ENCODE peak calls at places on chromosome 11, in six cellular contexts. K is fibroblast of mammary gland, Y is MM.1S, Q is OCI-LY7, G is fibroblast of lung, F is lower leg skin. C is an unnamed sample.

GRCh38 chr11:71491531-71492329 is 35.3 kb upstream of the KRTAP5-7 start:
- DNase-seq in Q (no peak), K (no peak), Y (no peak), F (peak), G (no peak), C (no peak)

GRCh38 chr11:31240340-31240904 is 129.1 kb downstream of the DCDC1 start:
- DNase-seq in K (peak), Y (peak), Q (peak), F (no peak), G (peak), C (peak)

GRCh38 chr11:33895752-33896137 is 3.9 kb upstream of the LMO2 start:
- DNase-seq in F (no peak), Q (no peak), G (no peak), Y (no peak), K (no peak), C (no peak)

GRCh38 chr11:70398834-70399680 is 728 bp downstream of the CTTN start:
- DNase-seq in Y (no peak), K (no peak), Q (peak), G (no peak), F (no peak), C (no peak)

GRCh38 chr11:10414659-10415058 is 40.4 kb upstream of the AMPD3 start:
- DNase-seq in G (peak), F (no peak), Y (peak), Q (no peak), K (peak), C (peak)

GRCh38 chr11:119144825-119145476 is 3.9 kb upstream of the ABCG4 start:
- DNase-seq in Y (peak), F (no peak), G (peak), Q (peak), K (peak), C (peak)

GRCh38 chr11:68495330-68495729 is 34.8 kb downstream of the PPP6R3 start:
- DNase-seq in K (no peak), G (no peak), Y (no peak), Q (no peak), F (no peak), C (no peak)

GRCh38 chr11:2150206-2150847 is 10.7 kb downstream of the INS start:
- DNase-seq in Y (no peak), Q (peak), G (peak), K (peak), F (no peak), C (peak)

GRCh38 chr11:76266269-76266668 is 60.0 kb upstream of the WNT11 start:
- DNase-seq in Y (no peak), K (peak), F (peak), Q (no peak), G (peak), C (peak)

GRCh38 chr11:27625347-27625912 is 74.8 kb downstream of the BDNF start:
- DNase-seq in G (no peak), Y (no peak), Q (no peak), K (no peak), F (no peak), C (no peak)
- TF ChIP-seq CTCF in G (no peak), Y (no peak), Q (no peak), K (no peak), F (no peak), C (no peak)

DNA sequence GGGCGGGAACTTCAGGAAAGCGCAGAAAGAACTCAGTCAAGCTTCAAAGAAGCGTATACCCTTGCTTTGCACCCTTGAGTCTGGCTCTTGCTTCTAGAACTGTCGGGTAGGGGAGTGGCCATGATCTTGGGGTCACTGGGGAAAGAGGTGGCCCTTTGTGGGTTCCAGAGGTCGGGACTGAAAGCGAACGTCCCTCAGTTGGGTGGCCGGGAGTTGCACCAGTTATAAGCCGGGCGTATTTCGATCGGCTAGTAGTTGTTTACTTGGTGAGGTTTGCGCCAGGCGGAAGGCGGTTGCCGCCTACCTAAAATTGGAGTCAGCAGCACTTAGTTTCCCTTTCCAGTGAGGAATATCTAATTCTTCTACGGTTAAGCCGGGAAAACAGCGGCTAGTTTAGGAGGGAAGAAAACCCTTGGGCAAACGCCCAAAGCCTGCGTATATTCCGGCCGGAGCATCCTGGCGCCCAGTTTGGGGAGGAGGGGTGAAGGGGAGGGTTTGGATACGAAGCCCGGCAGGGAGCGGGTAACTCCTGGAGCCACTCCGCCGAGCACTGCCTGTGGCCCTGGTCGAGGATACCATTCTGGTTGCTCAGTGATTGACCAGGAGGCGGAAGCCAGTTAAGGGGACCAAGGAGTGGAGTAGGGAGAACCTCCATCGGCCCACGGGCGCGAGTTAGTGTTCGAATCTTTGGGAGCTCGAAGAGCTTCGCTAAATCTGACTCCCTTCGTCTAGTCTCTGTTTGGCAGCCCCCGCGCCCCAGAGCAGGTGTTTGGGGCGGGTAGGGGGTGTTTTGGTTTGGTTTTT is 810 bp upstream of the WT1 start:
- DNase-seq in Q (no peak), F (no peak), G (no peak), K (no peak), Y (no peak), C (no peak)
- H3K4me3 ChIP-seq in Q (no peak), F (no peak), G (no peak), K (no peak), Y (no peak), C (no peak)

GRCh38 chr11:110438017-110438416 is 8.3 kb downstream of the FDX1 start:
- DNase-seq in Y (no peak), Q (no peak), G (no peak), F (no peak), K (no peak), C (peak)

GRCh38 chr11:110435780-110436717 is 6.3 kb downstream of the FDX1 start:
- DNase-seq in K (peak), G (peak), Q (peak), F (no peak), Y (no peak), C (peak)

GRCh38 chr11:110433393-110434333 is 3.9 kb downstream of the FDX1 start:
- DNase-seq in G (peak), K (peak), Y (peak), Q (peak), F (no peak), C (peak)

GRCh38 chr11:110432713-110433392 is 3.1 kb downstream of the FDX1 start:
- DNase-seq in G (peak), K (no peak), Q (no peak), F (no peak), Y (no peak), C (peak)

DNA sequence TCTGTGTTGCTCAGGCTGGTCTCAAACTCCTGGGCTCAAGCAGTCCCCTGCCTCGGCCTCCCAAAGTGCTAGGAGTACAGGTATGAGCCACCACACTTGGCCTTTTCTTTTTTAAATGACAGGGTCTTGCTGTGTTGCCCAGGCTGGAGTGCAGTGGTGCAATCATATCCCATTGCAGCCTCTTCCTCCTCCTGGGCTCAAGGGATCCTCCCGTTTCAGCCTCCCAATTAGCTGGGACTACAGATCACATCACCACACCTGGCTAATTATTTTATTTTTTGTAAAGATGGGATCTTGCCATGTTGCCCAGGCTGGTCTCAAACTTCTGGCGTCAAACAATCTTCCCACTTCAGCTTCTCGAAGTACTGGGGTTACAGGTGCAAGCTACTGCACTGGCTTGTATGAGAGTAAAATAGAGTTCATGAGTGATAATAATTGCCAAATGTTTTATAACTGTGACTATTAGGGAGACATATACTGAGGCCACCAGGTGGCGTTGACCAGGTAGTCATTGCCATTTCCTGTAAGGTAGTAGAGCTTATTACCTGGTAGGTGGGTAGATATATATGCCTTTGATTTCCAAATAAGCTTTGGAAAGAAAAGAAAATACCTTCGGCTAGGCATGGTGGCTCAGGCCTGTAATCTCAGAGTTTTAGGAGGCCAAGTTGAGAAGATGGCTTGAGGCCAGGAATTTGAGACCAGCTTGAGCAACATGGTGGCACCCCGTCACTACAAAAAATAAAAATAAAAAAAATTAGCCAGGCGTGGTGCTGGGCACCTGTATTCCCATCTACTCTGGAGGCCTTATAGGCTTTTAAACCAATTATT is 5.4 kb downstream of the FDX1 start:
- DNase-seq in G (no peak), K (no peak), Q (peak), Y (peak), F (no peak), C (no peak)
- TF ChIP-seq CTCF in G (peak), K (peak), Q (peak), Y (peak), F (no peak), C (no peak)

GRCh38 chr11:11845551-11845950 is 3.8 kb downstream of the USP47 start:
- DNase-seq in K (peak), F (no peak), G (peak), Q (no peak), Y (no peak), C (peak)
- H3K4me3 ChIP-seq in K (no peak), F (no peak), G (peak), Q (no peak), Y (no peak), C (no peak)

GRCh38 chr11:63749624-63750023 is 19.0 kb downstream of the ZFTA start:
- DNase-seq in K (no peak), G (no peak), F (peak), Q (no peak), Y (no peak), C (no peak)

GRCh38 chr11:63747006-63747405 is 21.6 kb downstream of the ZFTA start:
- DNase-seq in Y (no peak), G (no peak), Q (no peak), F (no peak), K (peak), C (peak)

GRCh38 chr11:63745304-63746170 is 23.0 kb downstream of the ZFTA start:
- DNase-seq in G (no peak), Q (peak), Y (no peak), K (no peak), F (peak), C (no peak)
- TF ChIP-seq CTCF in G (peak), Q (peak), Y (peak), K (peak), F (no peak), C (peak)

DNA sequence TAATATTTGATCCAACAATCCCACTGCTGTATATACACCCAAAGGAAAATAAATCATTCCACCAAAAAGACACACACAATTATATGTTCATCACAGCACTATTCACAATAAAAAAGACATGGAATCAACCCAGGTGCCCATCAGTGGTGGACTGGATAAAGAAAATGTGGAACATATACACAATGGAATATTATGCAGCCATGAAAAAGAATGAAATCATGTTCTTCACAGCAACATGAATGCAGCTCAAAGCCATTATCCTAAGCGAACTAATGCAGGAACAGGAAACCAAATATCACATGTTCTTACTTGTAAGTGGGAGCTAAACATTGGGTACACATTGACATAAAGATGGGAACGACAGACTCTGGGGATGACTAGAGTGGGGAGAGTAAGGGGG is 1.1 kb upstream of the OR2D3 start:
- DNase-seq in Y (no peak), F (no peak), Q (no peak), K (no peak), G (no peak), C (no peak)
- H3K4me3 ChIP-seq in Y (no peak), F (no peak), Q (no peak), K (no peak), G (no peak), C (no peak)

GRCh38 chr11:894575-895201 is 15.9 kb downstream of the CHID1 start:
- DNase-seq in Q (no peak), G (no peak), K (no peak), Y (no peak), F (no peak), C (no peak)
- TF ChIP-seq CTCF in Q (peak), G (no peak), K (no peak), Y (no peak), F (no peak), C (no peak)

GRCh38 chr11:8917157-8917820 is 6.3 kb downstream of the AKIP1 start:
- DNase-seq in Q (no peak), K (peak), G (peak), Y (no peak), F (no peak), C (peak)
- H3K4me3 ChIP-seq in Q (no peak), K (no peak), G (peak), Y (no peak), F (no peak), C (peak)